ENCODE peak calls at places on chromosomes 1 and 21, in five cellular contexts. H is IMR-90, K is H9, X is H1, C is mesenchymal stem cell. M is an unnamed sample.

GRCh38 chr1:20728371-20729154 is 3.9 kb downstream of the SH2D5 start:
- DNase-seq in H (no peak), K (peak; percentile 26), C (no peak), X (no peak), M (no peak)

GRCh38 chr1:216662681-216663080 is 60.5 kb downstream of the ESRRG start:
- DNase-seq in H (no peak), X (no peak), C (no peak), K (no peak), M (no peak)

GRCh38 chr1:186076006-186076405 is 299.0 kb downstream of the TPR start:
- DNase-seq in C (peak; percentile 19), K (no peak), H (peak; percentile 7), X (no peak), M (no peak)

GRCh38 chr21:26513212-26513611 is 59.9 kb downstream of the CYYR1 start:
- DNase-seq in X (no peak), K (no peak), C (no peak), H (no peak), M (no peak)

GRCh38 chr1:116318897-116319296 is 54.1 kb upstream of the ATP1A1 start:
- DNase-seq in K (no peak), H (peak; percentile 1), C (no peak), X (no peak), M (no peak)

GRCh38 chr1:208418667-208419066 is 174.5 kb upstream of the PLXNA2 start:
- DNase-seq in X (no peak), H (no peak), K (no peak), C (no peak), M (no peak)

GRCh38 chr1:206895837-206896242 is 1.4 kb upstream of the IL24 start:
- DNase-seq in H (peak; percentile 68), X (no peak), C (peak; percentile 93), K (no peak), M (no peak)

GRCh38 chr1:180581635-180582039 is 22.9 kb downstream of the OVAAL start:
- DNase-seq in K (no peak), C (peak; percentile 6), H (peak; percentile 82), X (no peak), M (no peak)

GRCh38 chr1:39901486-39902120 is at the start of gene MYCL:
- DNase-seq in K (peak; percentile 97), X (peak; percentile 94), C (peak; percentile 58), H (peak; percentile 60), M (peak; percentile 83)

GRCh38 chr1:208895820-208896219 is 651.6 kb upstream of the PLXNA2 start:
- DNase-seq in H (no peak), X (no peak), K (no peak), C (no peak), M (no peak)

DNA sequence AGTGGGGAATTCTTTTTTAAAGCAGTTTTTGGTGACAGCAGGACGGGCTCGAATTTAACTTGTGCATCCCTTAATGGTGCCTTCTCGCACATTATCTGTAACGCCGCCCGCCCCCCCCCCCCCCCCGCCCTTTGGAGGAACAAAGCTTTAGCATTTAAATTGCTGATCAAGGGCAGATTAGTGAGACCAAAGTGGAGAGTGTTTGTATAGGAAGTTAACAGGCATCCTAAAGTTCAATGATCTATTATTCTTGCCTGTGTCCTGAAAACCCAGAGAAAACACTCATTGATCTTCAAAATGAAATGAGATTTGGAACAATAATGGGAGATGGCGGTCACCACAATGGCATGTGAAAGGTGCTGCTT is 2.3 kb downstream of the LMO4 start:
- DNase-seq in H (no peak), C (no peak), X (no peak), K (peak; percentile 38), M (no peak)
- H3K4me1 ChIP-seq in H (peaks cover 9% of the 10 kb centered on the region), C (peaks cover 10% of the 10 kb centered on the region), X (peaks cover 23% of the 10 kb centered on the region), K (peaks cover 10% of the 10 kb centered on the region), M (peaks cover 19% of the 10 kb centered on the region)

GRCh38 chr1:171762143-171762563 is 19.3 kb upstream of the METTL13 start:
- DNase-seq in X (no peak), K (no peak), C (no peak), H (no peak), M (no peak)
- H3K23ac ChIP-seq in X (no peak overlapping the region), K (no peak overlapping the region), C (no peak overlapping the region), H (no peak overlapping the region), M (no peak overlapping the region)

DNA sequence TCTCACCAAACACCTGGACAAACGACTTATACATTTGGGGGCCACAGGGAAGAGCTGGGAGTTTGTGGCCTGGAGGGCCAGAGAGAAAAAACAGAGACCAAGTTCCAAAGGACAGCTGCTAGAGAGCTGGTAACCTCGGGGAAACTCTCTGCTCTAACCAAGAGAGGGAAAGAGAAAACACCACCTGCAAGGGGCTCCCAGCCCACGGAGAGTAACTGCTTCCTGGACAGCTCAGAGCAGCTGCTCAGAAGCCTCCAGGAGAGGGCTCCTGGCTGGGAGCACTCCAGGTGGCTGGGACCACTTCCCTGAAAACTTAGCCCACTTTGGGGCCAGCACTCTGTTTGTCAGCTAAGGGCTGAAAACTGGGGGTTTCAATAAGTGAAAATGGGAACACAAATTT is 154.8 kb upstream of the GRIK3 start:
- DNase-seq in K (no peak), C (no peak), H (no peak), X (no peak), M (no peak)
- H2BK120ac ChIP-seq in K (no peak overlapping the region), C (no peak overlapping the region), H (no peak overlapping the region), X (no peak overlapping the region), M (no peak overlapping the region)

DNA sequence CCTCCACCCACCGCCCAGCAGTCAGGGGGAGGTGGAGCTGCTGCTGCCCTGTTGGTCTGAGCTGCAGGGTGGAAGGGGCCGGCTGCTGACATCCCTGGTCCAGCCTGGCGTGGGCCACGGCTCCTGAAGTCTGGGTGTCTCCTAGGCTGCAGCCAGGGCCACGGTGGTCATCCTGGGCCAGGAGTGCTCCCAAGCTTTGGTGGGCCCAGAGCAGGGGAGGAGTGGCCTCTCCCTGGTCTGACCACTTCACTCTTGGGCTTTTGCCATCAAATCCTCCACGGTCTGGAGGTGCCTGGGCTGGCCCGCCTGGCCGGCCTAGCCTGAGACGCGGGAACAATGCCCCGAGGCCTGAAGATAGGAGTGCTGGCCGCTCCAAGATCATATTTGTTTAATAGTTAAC is 5.8 kb downstream of the PRDM16 start:
- DNase-seq in C (no peak), H (no peak), K (no peak), X (peak; percentile 51), M (no peak)
- H3K4me1 ChIP-seq in C (peaks cover 4% of the 10 kb centered on the region), H (no peaks in the 10 kb centered on the region), K (peaks cover 4% of the 10 kb centered on the region), X (peaks cover 29% of the 10 kb centered on the region), M (peaks cover 45% of the 10 kb centered on the region)

GRCh38 chr1:227416156-227416865 is 98.0 kb upstream of the CDC42BPA start:
- DNase-seq in X (no peak), K (no peak), H (peak; percentile 60), C (peak; percentile 48), M (no peak)
- H3K23ac ChIP-seq in X (no peak overlapping the region), K (no peak overlapping the region), H (no peak overlapping the region), C (no peak overlapping the region), M (no peak overlapping the region)

GRCh38 chr1:16978589-16979474 is 1.6 kb downstream of the MFAP2 start:
- DNase-seq in C (peak; percentile 71), K (no peak), H (peak; percentile 86), X (peak; percentile 49), M (no peak)

GRCh38 chr1:16979475-16980327 is 719 bp downstream of the MFAP2 start:
- DNase-seq in X (peak; percentile 71), H (no peak), C (peak; percentile 47), K (no peak), M (no peak)

GRCh38 chr1:16983649-16984048 is 3.2 kb upstream of the MFAP2 start:
- DNase-seq in K (no peak), X (peak; percentile 45), H (no peak), C (no peak), M (no peak)

GRCh38 chr1:16980473-16981268 is at the start of gene MFAP2:
- DNase-seq in H (no peak), K (peak; percentile 59), X (peak; percentile 84), C (peak; percentile 40), M (no peak)

DNA sequence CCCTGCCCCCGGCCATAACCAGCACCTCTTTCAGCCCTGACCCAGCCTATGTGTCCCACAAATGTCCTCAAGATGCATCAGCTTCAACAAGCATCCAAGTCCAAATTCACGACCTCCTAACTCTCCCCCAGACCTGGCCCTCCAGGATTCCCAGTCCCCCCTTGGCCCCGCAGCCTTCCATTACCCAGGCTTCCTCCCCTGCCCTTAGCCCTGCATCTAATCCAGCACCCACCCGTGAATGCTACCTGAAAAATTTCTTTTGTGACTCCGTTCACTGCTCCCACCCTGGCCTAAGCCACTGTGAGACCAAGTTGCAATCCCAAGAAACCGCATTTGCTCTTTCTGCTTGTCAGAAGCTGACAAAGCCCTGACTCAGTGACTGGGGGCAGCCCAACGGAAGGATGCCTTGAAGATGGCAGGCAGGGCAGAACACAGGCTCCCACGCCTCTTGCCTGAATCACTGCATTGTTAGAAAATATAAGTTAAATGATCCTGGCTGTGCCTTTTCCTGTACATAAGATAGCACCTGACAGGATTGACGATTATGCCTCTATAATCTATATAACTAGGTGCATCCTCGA is 939 bp upstream of the MFAP2 start:
- DNase-seq in C (peak; percentile 82), H (peak; percentile 92), K (no peak), X (no peak), M (no peak)
- H2BK120ac ChIP-seq in C (no peak overlapping the region), H (peak overlapping the region; percentile 7), K (no peak overlapping the region), X (no peak overlapping the region), M (no peak overlapping the region)

M was measured in neuronal stem cell.